ENCODE peak calls at places on chromosome 12, in eight cellular contexts. E is NAMALWA; G is astrocyte; Y is NCI-H1092; H is fibroblast of gingiva; P is KG1; K is OCI-LY7; X is stimulated activated CD8-positive, alpha-beta memory T cell treated with anti-CD3 and anti-CD28 coated beads, Interleukin-4, amount 100 ng/mL, for 1 hour. V is an unnamed sample.

GRCh38 chr12:5138256-5138655 is 94.6 kb downstream of the KCNA5 start:
- DNase-seq in E (no peak), G (no peak), Y (no peak), H (no peak), P (no peak), K (no peak), X (no peak), V (no peak)

GRCh38 chr12:57171668-57172067 is 24.2 kb upstream of the LRP1-AS start:
- DNase-seq in E (no peak), G (peak), Y (no peak), H (peak), P (no peak), K (no peak), X (no peak), V (no peak)

GRCh38 chr12:116971222-116971621 is 60.5 kb downstream of the FBXW8 start:
- DNase-seq in E (no peak), G (no peak), Y (no peak), H (no peak), P (no peak), K (peak), X (no peak), V (no peak)

GRCh38 chr12:76158518-76159321 is 74.2 kb upstream of the NAP1L1 start:
- DNase-seq in E (peak), G (peak), Y (no peak), H (peak), P (peak), K (peak), X (peak), V (no peak)

GRCh38 chr12:51636581-51636980 is 45.5 kb downstream of the SCN8A start:
- DNase-seq in E (no peak), G (no peak), Y (no peak), H (peak), P (no peak), K (no peak), X (no peak), V (no peak)

GRCh38 chr12:119008691-119009221 is 27.4 kb downstream of the SRRM4 start:
- DNase-seq in E (no peak), G (no peak), Y (peak), H (no peak), P (no peak), K (no peak), X (no peak), V (peak)

GRCh38 chr12:109927622-109928021 is 27.5 kb downstream of the TCHP start:
- DNase-seq in E (peak), G (no peak), Y (no peak), H (no peak), P (no peak), K (peak), X (no peak), V (no peak)

GRCh38 chr12:19461986-19462385 is 22.7 kb downstream of the AEBP2 start:
- DNase-seq in E (no peak), G (no peak), Y (no peak), H (no peak), P (no peak), K (no peak), X (no peak), V (no peak)

GRCh38 chr12:48602192-48602989 is 32.5 kb upstream of the LALBA start:
- DNase-seq in E (no peak), G (no peak), Y (no peak), H (no peak), P (no peak), K (no peak), X (no peak), V (no peak)

GRCh38 chr12:124761876-124762275 is 101.8 kb downstream of the SCARB1 start:
- DNase-seq in E (no peak), G (peak), Y (no peak), H (no peak), P (no peak), K (no peak), X (no peak), V (no peak)